ENCODE peak calls at places on chromosomes 5 and 9, in nine cellular contexts. T is mesendoderm, J is epithelial cell of proximal tubule, D is endothelial cell, K is T-helper 17 cell, X is fibroblast of mammary gland, C is cardiac muscle cell, O is NCI-H1436, S is NCI-H82. A is an unnamed sample.

GRCh38 chr5:24535646-24536045 is 109.1 kb downstream of the CDH10 start:
- DNase-seq in T (peak), J (no peak), D (no peak), K (no peak), X (no peak), C (peak), O (no peak), S (peak), A (no peak)

GRCh38 chr5:131286400-131286715 is 22.5 kb downstream of the CDC42SE2 start:
- DNase-seq in T (no peak), J (no peak), D (no peak), K (no peak), X (no peak), C (no peak), O (no peak), S (no peak), A (no peak)

GRCh38 chr5:29197636-29198035 is 1995.8 kb upstream of the CDH6 start:
- DNase-seq in T (peak), J (peak), D (no peak), K (no peak), X (no peak), C (no peak), O (no peak), S (no peak), A (no peak)

GRCh38 chr9:15606667-15607472 is 54.0 kb downstream of the CCDC171 start:
- DNase-seq in T (peak), J (no peak), D (peak), K (no peak), X (peak), C (peak), O (peak), S (peak), A (no peak)

GRCh38 chr9:114930063-114930812 is at the start of gene TNFSF8:
- DNase-seq in T (no peak), J (no peak), D (no peak), K (peak), X (no peak), C (no peak), O (no peak), S (no peak), A (no peak)

GRCh38 chr9:126317513-126317912 is 9.1 kb upstream of the MVB12B start:
- DNase-seq in T (no peak), J (no peak), D (no peak), K (no peak), X (peak), C (no peak), O (no peak), S (no peak), A (no peak)

GRCh38 chr9:37082214-37082765 is 38.1 kb upstream of the ZCCHC7 start:
- DNase-seq in T (peak), J (no peak), D (no peak), K (no peak), X (peak), C (no peak), O (no peak), S (peak), A (no peak)

GRCh38 chr5:178740181-178740557 is 9.7 kb upstream of the ZNF354A start:
- DNase-seq in T (no peak), J (no peak), D (no peak), K (no peak), X (no peak), C (no peak), O (no peak), S (no peak), A (no peak)

GRCh38 chr9:120412425-120412951 is 167.5 kb downstream of the CDK5RAP2 start:
- DNase-seq in T (peak), J (no peak), D (no peak), K (no peak), X (peak), C (no peak), O (no peak), S (no peak), A (no peak)

GRCh38 chr9:128192601-128193371 is 1.4 kb upstream of the CIZ1 start:
- DNase-seq in T (peak), J (peak), D (peak), K (peak), X (peak), C (no peak), O (peak), S (peak), A (peak)

GRCh38 chr5:125595095-125595494 is 828.1 kb upstream of the GRAMD2B start:
- DNase-seq in T (no peak), J (no peak), D (no peak), K (no peak), X (no peak), C (no peak), O (no peak), S (no peak), A (no peak)

GRCh38 chr5:172008689-172009141 is 2.3 kb upstream of the FBXW11 start:
- DNase-seq in T (peak), J (no peak), D (no peak), K (no peak), X (no peak), C (peak), O (no peak), S (no peak), A (no peak)

GRCh38 chr9:127923771-127924170 is 6.8 kb downstream of the PIP5KL1 start:
- DNase-seq in T (no peak), J (no peak), D (no peak), K (no peak), X (peak), C (no peak), O (no peak), S (no peak), A (no peak)

A was measured in NCI-H2171.